ENCODE peak calls at places on chromosomes 3 and 15, in nine cellular contexts. N, T, Y, D, R, Q, F, X and O are unnamed samples.
A peak's percentile ranks its signal among the peaks of the same experiment; 100 is the strongest.

GRCh38 chr3:150519026-150519425 is 27.3 kb downstream of the SERP1 start:
- DNase-seq in D (peak; percentile 87), F (no peak), T (no peak), Q (no peak), X (no peak), Y (no peak), R (no peak), N (no peak), O (peak; percentile 23)

GRCh38 chr3:105938101-105938500 is 69.3 kb upstream of the CBLB start:
- DNase-seq in R (no peak), Y (no peak), X (no peak), T (no peak), F (no peak), Q (no peak), N (peak; percentile 31), D (peak; percentile 21), O (no peak)

GRCh38 chr3:138136208-138136607 is 4.0 kb upstream of the A4GNT start:
- DNase-seq in D (no peak), T (no peak), Q (no peak), N (no peak), F (no peak), Y (no peak), X (no peak), R (no peak), O (no peak)

GRCh38 chr3:52231502-52232278 is 6.2 kb upstream of the TLR9 start:
- DNase-seq in R (peak; percentile 96), Q (peak; percentile 50), X (peak; percentile 85), N (peak; percentile 24), Y (peak; percentile 84), T (peak; percentile 89), D (no peak), F (peak; percentile 64), O (peak; percentile 72)

GRCh38 chr3:11914041-11914440 is 67.4 kb upstream of the TAMM41 start:
- DNase-seq in R (peak; percentile 14), N (no peak), X (no peak), Y (no peak), F (no peak), T (no peak), D (no peak), Q (no peak), O (no peak)

GRCh38 chr3:67605377-67605776 is 49.0 kb downstream of the SUCLG2 start:
- DNase-seq in N (peak; percentile 64), Q (no peak), D (peak; percentile 42), F (no peak), X (peak; percentile 9), R (no peak), T (no peak), Y (no peak), O (peak; percentile 65)

GRCh38 chr3:19264424-19264823 is 116.1 kb downstream of the KCNH8 start:
- DNase-seq in F (no peak), X (no peak), Y (no peak), T (no peak), R (no peak), Q (no peak), N (no peak), D (no peak), O (no peak)

GRCh38 chr3:109188726-109189125 is 52.2 kb downstream of the C3orf85 start:
- DNase-seq in D (no peak), X (no peak), N (no peak), F (no peak), Q (peak; percentile 90), R (no peak), T (no peak), Y (no peak), O (no peak)

GRCh38 chr15:55799287-55800212 is 56.6 kb upstream of the PRTG start:
- DNase-seq in X (peak; percentile 73), Y (peak; percentile 15), D (no peak), Q (peak; percentile 80), F (no peak), N (peak; percentile 59), R (no peak), T (peak; percentile 28), O (peak; percentile 71)

GRCh38 chr3:183295211-183295610 is 42.2 kb downstream of the B3GNT5 start:
- DNase-seq in R (no peak), D (peak; percentile 94), N (peak; percentile 92), Y (no peak), Q (no peak), F (no peak), X (no peak), T (no peak), O (peak; percentile 99)

GRCh38 chr3:149507491-149508324 is 33.2 kb downstream of the TM4SF4 start:
- DNase-seq in Q (no peak), R (no peak), T (no peak), X (no peak), D (peak; percentile 45), N (peak; percentile 75), F (no peak), Y (no peak), O (peak; percentile 44)

GRCh38 chr15:63893866-63894661 is 60.3 kb upstream of the HERC1 start:
- DNase-seq in R (no peak), Q (no peak), T (peak; percentile 15), N (no peak), F (no peak), X (no peak), Y (no peak), D (no peak), O (no peak)

GRCh38 chr3:192005989-192006388 is 545.0 kb downstream of the PYDC2 start:
- DNase-seq in D (no peak), N (no peak), Q (no peak), T (no peak), F (no peak), X (no peak), Y (no peak), R (no peak), O (no peak)

GRCh38 chr3:45684327-45684892 is 4.8 kb upstream of the SACM1L start:
- DNase-seq in X (peak; percentile 49), D (no peak), T (no peak), R (no peak), N (no peak), Q (peak; percentile 35), F (no peak), Y (no peak), O (no peak)

GRCh38 chr3:6799264-6799915 is 61.5 kb upstream of the GRM7 start:
- DNase-seq in F (no peak), R (no peak), X (peak; percentile 37), Q (peak; percentile 39), D (peak; percentile 18), N (no peak), T (peak; percentile 35), Y (peak; percentile 24), O (peak; percentile 38)

GRCh38 chr15:31396881-31397560 is 70.4 kb downstream of the KLF13 start:
- DNase-seq in X (peak; percentile 95), D (peak; percentile 89), F (no peak), T (peak; percentile 96), Q (peak; percentile 96), N (peak; percentile 73), R (no peak), Y (no peak), O (peak; percentile 96)